ENCODE peak calls at places on chromosomes 11 and 22, in eight cellular contexts. Z is pancreas, C is HL-60, V is psoas muscle, E is stomach, K is gastrocnemius medialis, S is vagina, J is colonic mucosa. B is an unnamed sample.
A peak's percentile ranks its signal among the peaks of the same experiment; 100 is the strongest.

GRCh38 chr11:116545912-116546311 is 226.9 kb downstream of the BUD13 start:
- DNase-seq in E (no peak), J (no peak), S (no peak), K (no peak), V (no peak), Z (no peak), C (no peak), B (no peak)

GRCh38 chr22:19080853-19081252 is 41.4 kb downstream of the DGCR2 start:
- DNase-seq in J (no peak), K (no peak), Z (no peak), C (no peak), V (no peak), E (no peak), S (no peak), B (no peak)

GRCh38 chr11:102187416-102188125 is 77.3 kb downstream of the YAP1 start:
- DNase-seq in J (no peak), E (no peak), S (no peak), V (no peak), C (no peak), Z (no peak), K (no peak), B (no peak)

GRCh38 chr11:100152751-100153150 is 534.3 kb upstream of the ARHGAP42 start:
- DNase-seq in S (no peak), E (no peak), Z (no peak), K (no peak), V (no peak), J (no peak), C (no peak), B (no peak)

GRCh38 chr22:47615051-47615450 is 852.6 kb downstream of the TBC1D22A start:
- DNase-seq in C (no peak), K (no peak), V (no peak), J (no peak), Z (no peak), S (no peak), E (no peak), B (no peak)

GRCh38 chr11:119624102-119624615 is 104.8 kb downstream of the NECTIN1 start:
- DNase-seq in K (no peak), S (no peak), E (no peak), V (peak; percentile 48), J (no peak), Z (no peak), C (no peak), B (no peak)

GRCh38 chr22:26546282-26546681 is 34.0 kb upstream of the TFIP11 start:
- DNase-seq in C (no peak), E (no peak), V (no peak), K (no peak), J (no peak), S (no peak), Z (no peak), B (no peak)

GRCh38 chr11:35736952-35737351 is 74.4 kb downstream of the TRIM44 start:
- DNase-seq in Z (no peak), K (no peak), E (no peak), C (no peak), S (no peak), J (no peak), V (no peak), B (no peak)

GRCh38 chr22:20563464-20563906 is 56.1 kb downstream of the MED15 start:
- DNase-seq in Z (no peak), S (no peak), V (no peak), J (no peak), K (no peak), E (no peak), C (no peak), B (no peak)

GRCh38 chr11:72084960-72085359 is 4.3 kb downstream of the LRRC51 start:
- DNase-seq in E (no peak), K (no peak), S (no peak), Z (no peak), V (no peak), C (no peak), J (no peak), B (no peak)

GRCh38 chr11:70758206-70758605 is 359.9 kb downstream of the CTTN start:
- DNase-seq in J (no peak), V (no peak), Z (no peak), K (no peak), S (no peak), C (no peak), E (no peak), B (no peak)

GRCh38 chr11:30258679-30259078 is 27.9 kb downstream of the FSHB start:
- DNase-seq in C (no peak), V (no peak), S (no peak), J (no peak), K (no peak), E (no peak), Z (no peak), B (no peak)

GRCh38 chr11:868802-869201 is 26.1 kb downstream of the TSPAN4 start:
- DNase-seq in K (no peak), E (no peak), V (no peak), Z (no peak), S (no peak), C (no peak), J (no peak), B (no peak)

GRCh38 chr11:75717608-75718403 is at the start of gene MOGAT2:
- DNase-seq in K (no peak), J (peak; percentile 87), V (no peak), S (no peak), Z (no peak), E (peak; percentile 68), C (no peak), B (no peak)

GRCh38 chr11:26730711-26731460 is 9.0 kb upstream of the SLC5A12 start:
- DNase-seq in C (no peak), S (no peak), V (no peak), J (no peak), Z (no peak), K (no peak), E (no peak), B (no peak)

GRCh38 chr22:40703731-40704130 is 24.4 kb downstream of the MCHR1 start:
- DNase-seq in C (no peak), V (peak; percentile 39), K (no peak), S (no peak), J (no peak), E (no peak), Z (no peak), B (no peak)

DNA sequence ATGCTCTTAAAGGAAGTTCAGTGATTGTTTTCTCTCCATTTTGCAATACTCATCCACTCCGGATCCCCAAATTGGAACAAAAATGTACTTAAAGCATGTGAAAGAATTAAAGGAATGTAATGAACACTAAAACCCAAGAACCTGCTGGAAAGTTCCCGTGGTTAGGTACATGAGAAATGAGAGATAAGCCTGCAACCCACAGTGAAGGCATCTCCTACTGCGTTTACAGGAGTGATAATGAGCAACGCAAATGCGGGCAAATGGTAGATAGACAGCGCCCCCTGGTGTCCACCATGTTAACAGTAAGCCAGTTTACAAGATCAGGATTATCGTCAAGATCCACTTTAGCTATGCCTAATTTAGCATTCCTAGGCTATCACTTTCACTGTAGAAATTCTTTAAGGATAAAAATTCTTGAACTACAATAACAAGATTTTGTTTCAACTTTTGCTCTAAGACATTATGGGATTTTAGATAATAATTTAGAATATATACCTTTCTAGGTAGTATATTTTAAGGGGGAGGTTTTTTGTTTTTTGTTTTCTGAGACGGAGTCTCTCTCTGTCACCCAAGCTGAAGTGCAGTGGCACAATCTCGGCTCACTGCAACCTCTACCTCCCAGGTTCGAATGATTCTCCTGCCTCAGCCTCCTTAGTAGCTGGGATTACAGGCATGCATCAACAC is 29.9 kb downstream of the ALG9 start:
- DNase-seq in K (peak; percentile 70), Z (peak; percentile 78), V (peak; percentile 91), J (peak; percentile 91), C (peak; percentile 86), S (peak; percentile 89), E (peak; percentile 93), B (peak; percentile 91)
- H3K27ac ChIP-seq in K (peak overlapping the region; percentile 39), Z (no peak overlapping the region), V (peak overlapping the region; percentile 83), J (no peak overlapping the region), C (no peak overlapping the region), S (peak overlapping the region; percentile 29), E (peak overlapping the region; percentile 49), B (no peak overlapping the region)

DNA sequence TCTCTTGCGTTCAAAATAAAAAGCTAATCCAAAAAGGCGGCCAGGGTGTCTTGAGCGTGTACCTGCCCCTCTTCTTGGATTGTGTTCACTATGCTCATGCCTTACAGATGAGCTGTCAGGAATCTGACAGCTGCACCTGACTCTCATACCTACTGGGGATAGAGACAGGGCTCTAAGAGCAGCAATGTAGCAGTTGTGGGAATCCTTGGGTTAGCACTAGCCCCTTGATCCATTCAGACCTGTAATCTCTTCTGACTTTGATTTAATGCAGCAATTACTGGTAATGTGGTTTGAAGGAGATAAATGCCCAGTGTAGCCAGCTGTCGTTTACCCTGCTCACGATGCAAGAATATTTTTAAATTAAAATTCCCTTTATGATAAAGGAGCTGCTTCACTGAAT is 145.8 kb downstream of the APOL5 start:
- DNase-seq in S (no peak), Z (no peak), J (no peak), C (no peak), K (no peak), E (no peak), V (no peak), B (no peak)
- H3K4me3 ChIP-seq in S (no peak overlapping the region), Z (no peak overlapping the region), J (no peak overlapping the region), C (no peak overlapping the region), K (no peak overlapping the region), E (no peak overlapping the region), V (peak overlapping the region; percentile 30), B (no peak overlapping the region)

GRCh38 chr22:35517769-35518530 is 22.7 kb upstream of the RASD2 start:
- DNase-seq in S (no peak), C (no peak), J (peak; percentile 44), E (peak; percentile 64), V (no peak), Z (no peak), K (no peak), B (no peak)
- H3K27ac ChIP-seq in S (no peak overlapping the region), C (no peak overlapping the region), J (no peak overlapping the region), E (no peak overlapping the region), V (no peak overlapping the region), Z (no peak overlapping the region), K (no peak overlapping the region), B (no peak overlapping the region)

GRCh38 chr11:64249563-64250405 is 1.5 kb upstream of the PLCB3 start:
- DNase-seq in S (no peak), Z (no peak), K (no peak), V (no peak), J (no peak), C (no peak), E (no peak), B (no peak)

GRCh38 chr11:64249038-64249437 is 2.3 kb upstream of the PLCB3 start:
- DNase-seq in V (no peak), E (no peak), J (no peak), C (no peak), K (no peak), S (no peak), Z (no peak), B (no peak)

GRCh38 chr11:64250875-64251721 is at the start of gene PLCB3:
- DNase-seq in J (no peak), C (peak; percentile 44), S (no peak), E (peak; percentile 71), Z (peak; percentile 73), K (no peak), V (peak; percentile 82), B (peak; percentile 50)

GRCh38 chr11:64251722-64251985 is 324 bp downstream of the PLCB3 start:
- DNase-seq in E (no peak), J (no peak), S (no peak), C (no peak), K (no peak), V (no peak), Z (no peak), B (no peak)

DNA sequence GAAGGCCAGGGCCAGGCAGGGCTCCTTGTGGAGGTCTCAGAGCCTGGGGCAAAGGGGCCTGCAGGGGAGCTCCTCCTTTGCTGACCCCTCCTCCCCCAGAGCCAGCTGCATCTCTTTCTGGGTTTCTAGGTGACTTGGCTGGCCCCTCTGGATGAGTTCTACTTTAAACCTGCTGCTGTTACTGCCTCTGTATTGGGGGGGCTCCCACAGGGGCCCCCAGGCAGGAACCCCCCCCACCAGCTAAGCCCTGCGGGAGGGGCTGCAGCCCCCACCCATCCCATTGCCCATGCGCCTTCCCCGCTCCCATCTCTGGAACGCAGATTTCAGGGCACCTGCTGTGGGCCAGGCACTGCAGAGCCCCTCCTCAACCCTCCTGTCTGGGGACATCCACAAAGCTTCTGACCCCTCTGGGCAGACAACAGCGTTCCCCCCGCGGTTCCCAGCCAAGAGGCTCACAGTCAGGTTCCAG is 890 bp upstream of the PLCB3 start:
- DNase-seq in Z (no peak), C (no peak), V (no peak), S (no peak), J (no peak), K (no peak), E (no peak), B (no peak)
- H3K4me3 ChIP-seq in Z (no peak overlapping the region), C (no peak overlapping the region), V (peak overlapping the region; percentile 89), S (peak overlapping the region; percentile 88), J (peak overlapping the region; percentile 97), K (peak overlapping the region; percentile 59), E (peak overlapping the region; percentile 83), B (no peak overlapping the region)